ENCODE peak calls at places on chromosome 3, in five cellular contexts. I, U, F, M and B are unnamed samples.
A peak's percentile ranks its signal among the peaks of the same experiment; 100 is the strongest.

GRCh38 chr3:36373084-36373483 is 7.2 kb upstream of the STAC start:
- DNase-seq in I (no peak), U (peak; percentile 7), F (no peak), M (no peak), B (no peak)

GRCh38 chr3:61828158-61828874 is 266.9 kb downstream of the PTPRG start:
- DNase-seq in I (no peak), U (no peak), F (no peak), M (no peak), B (no peak)

GRCh38 chr3:39529551-39529950 is 62.1 kb downstream of the MOBP start:
- DNase-seq in I (no peak), U (no peak), F (no peak), M (no peak), B (no peak)

GRCh38 chr3:169665264-169666078 is 2.0 kb upstream of the MECOM start:
- DNase-seq in I (no peak), U (no peak), F (peak; percentile 12), M (peak; percentile 50), B (no peak)

GRCh38 chr3:55489804-55490132 is 2.7 kb upstream of the WNT5A start:
- DNase-seq in I (no peak), U (no peak), F (no peak), M (peak; percentile 72), B (no peak)

GRCh38 chr3:116939550-116939949 is 230.0 kb downstream of the TUSC7 start:
- DNase-seq in I (no peak), U (no peak), F (no peak), M (no peak), B (no peak)

GRCh38 chr3:79052054-79052681 is 715.6 kb downstream of the ROBO1 start:
- DNase-seq in I (peak; percentile 40), U (no peak), F (no peak), M (peak; percentile 56), B (no peak)

GRCh38 chr3:72820405-72820804 is 27.8 kb downstream of the SHQ1 start:
- DNase-seq in I (no peak), U (peak; percentile 58), F (no peak), M (no peak), B (no peak)

GRCh38 chr3:64268926-64269325 is 43.7 kb upstream of the PRICKLE2 start:
- DNase-seq in I (no peak), U (no peak), F (no peak), M (no peak), B (no peak)

GRCh38 chr3:58581328-58582091 is 4.3 kb upstream of the FAM107A start:
- DNase-seq in I (no peak), U (no peak), F (no peak), M (peak; percentile 62), B (no peak)

GRCh38 chr3:153442799-153443487 is 280.9 kb downstream of the RAP2B start:
- DNase-seq in I (no peak), U (no peak), F (no peak), M (no peak), B (no peak)

GRCh38 chr3:8280161-8280560 is 221.5 kb upstream of the LMCD1 start:
- DNase-seq in I (no peak), U (no peak), F (no peak), M (no peak), B (no peak)

GRCh38 chr3:12318758-12319621 is 30.1 kb downstream of the PPARG start:
- DNase-seq in I (no peak), U (no peak), F (no peak), M (no peak), B (no peak)

GRCh38 chr3:79081285-79081684 is 686.5 kb downstream of the ROBO1 start:
- DNase-seq in I (peak; percentile 35), U (no peak), F (no peak), M (no peak), B (no peak)

GRCh38 chr3:187136936-187137335 is 2.4 kb downstream of the RPL39L start:
- DNase-seq in I (no peak), U (peak; percentile 74), F (no peak), M (no peak), B (no peak)
- TF ChIP-seq MAFK in I (no peak), U (no peak), F (no peak), M (no peak), B (no peak)

GRCh38 chr3:101729586-101729985 is 5.2 kb downstream of the CEP97 start:
- DNase-seq in I (no peak), U (no peak), F (no peak), M (no peak), B (no peak)

GRCh38 chr3:101735833-101736232 is 11.4 kb downstream of the CEP97 start:
- DNase-seq in I (no peak), U (no peak), F (no peak), M (no peak), B (no peak)

GRCh38 chr3:101730839-101731238 is 6.4 kb downstream of the CEP97 start:
- DNase-seq in I (no peak), U (no peak), F (peak; percentile 12), M (no peak), B (no peak)

GRCh38 chr3:101732240-101732641 is 7.8 kb downstream of the CEP97 start:
- DNase-seq in I (no peak), U (no peak), F (no peak), M (no peak), B (no peak)
- TF ChIP-seq MAFK in I (no peak), U (no peak), F (no peak), M (no peak), B (no peak)

GRCh38 chr3:197302696-197303341 is 4.4 kb upstream of the DLG1 start:
- DNase-seq in I (peak; percentile 12), U (peak; percentile 52), F (no peak), M (no peak), B (no peak)

GRCh38 chr3:197306374-197307086 is 8.1 kb upstream of the DLG1 start:
- DNase-seq in I (peak; percentile 77), U (peak; percentile 90), F (no peak), M (no peak), B (no peak)

GRCh38 chr3:197302033-197302432 is 3.6 kb upstream of the DLG1 start:
- DNase-seq in I (no peak), U (no peak), F (no peak), M (no peak), B (no peak)

GRCh38 chr3:197305854-197306253 is 7.4 kb upstream of the DLG1 start:
- DNase-seq in I (no peak), U (peak; percentile 93), F (no peak), M (no peak), B (no peak)

DNA sequence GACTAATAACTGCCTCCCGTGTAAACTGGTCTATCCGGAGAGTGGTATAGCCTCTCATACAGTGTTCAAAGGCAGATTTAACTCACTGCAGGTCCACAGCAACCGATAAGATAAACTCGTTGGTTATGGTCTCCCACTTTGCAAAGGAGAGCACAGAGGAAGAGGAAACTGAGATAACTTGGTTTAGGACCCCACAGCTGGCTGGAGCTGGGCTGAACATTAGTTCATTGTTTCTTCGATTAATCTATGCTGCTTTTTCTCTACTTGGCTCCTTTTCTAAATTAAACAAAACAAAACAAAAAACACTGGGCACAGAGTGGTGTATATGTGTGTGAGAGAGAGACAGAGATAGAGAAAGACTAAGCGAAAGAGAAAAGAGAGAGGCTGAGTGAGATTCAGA is 5.0 kb upstream of the DLG1 start:
- DNase-seq in I (no peak), U (no peak), F (no peak), M (no peak), B (no peak)
- TF ChIP-seq MAFK in I (no peak), U (no peak), F (no peak), M (no peak), B (no peak)

DNA sequence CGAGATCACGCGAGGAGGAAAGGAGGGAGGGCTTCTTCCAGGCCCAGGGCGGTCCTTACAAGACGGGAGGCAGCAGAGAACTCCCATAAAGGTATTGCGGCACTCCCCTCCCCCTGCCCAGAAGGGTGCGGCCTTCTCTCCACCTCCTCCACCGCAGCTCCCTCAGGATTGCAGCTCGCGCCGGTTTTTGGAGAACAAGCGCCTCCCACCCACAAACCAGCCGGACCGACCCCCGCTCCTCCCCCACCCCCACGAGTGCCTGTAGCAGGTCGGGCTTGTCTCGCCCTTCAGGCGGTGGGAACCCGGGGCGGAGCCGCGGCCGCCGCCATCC is 1.1 kb upstream of the SETD5 start:
- DNase-seq in I (no peak), U (peak; percentile 96), F (peak; percentile 84), M (no peak), B (peak; percentile 97)
- TF ChIP-seq MAFK in I (no peak), U (no peak), F (no peak), M (no peak), B (no peak)

DNA sequence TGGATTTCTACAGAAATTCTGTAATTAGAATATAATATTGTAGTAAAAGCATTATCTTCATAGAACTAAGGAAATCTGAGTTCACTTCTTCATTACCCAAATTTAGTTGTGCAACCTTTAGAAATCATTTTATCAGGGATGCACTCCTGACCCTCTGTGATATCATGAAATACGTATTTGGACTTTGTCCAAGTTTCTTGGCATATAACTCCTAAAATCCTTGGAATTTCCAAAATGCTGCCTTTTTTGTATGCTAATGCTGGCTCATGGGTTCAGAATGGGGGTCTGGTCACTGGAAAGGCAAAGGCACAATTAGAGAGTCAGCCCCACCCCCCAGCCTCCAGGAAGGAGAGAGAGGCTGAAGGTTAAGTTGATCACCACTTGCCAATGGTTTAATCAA is 217.4 kb downstream of the TP63 start:
- DNase-seq in I (no peak), U (no peak), F (no peak), M (no peak), B (no peak)
- TF ChIP-seq MAFK in I (no peak), U (no peak), F (no peak), M (no peak), B (no peak)

DNA sequence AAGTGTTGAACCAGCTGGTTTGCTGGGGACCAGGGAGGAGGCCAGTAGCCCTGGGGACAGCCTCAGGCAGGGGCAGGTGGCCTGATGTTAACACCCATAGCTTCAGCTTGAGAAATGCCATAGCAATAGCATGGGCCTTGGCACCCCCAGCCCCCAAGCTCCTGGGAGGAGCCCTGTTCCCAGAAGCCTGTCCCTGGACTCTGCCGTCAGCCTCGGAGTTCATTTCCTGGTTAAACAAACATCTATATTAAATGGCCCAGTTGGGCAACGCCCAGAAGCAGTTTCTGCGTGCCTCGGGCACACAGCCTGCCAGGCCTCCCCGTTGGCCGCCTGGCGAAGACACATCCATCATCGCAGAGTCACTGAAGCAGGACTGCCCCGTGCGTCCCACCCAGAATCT is 58.2 kb downstream of the FGD5 start:
- DNase-seq in I (no peak), U (no peak), F (no peak), M (no peak), B (peak; percentile 76)
- TF ChIP-seq MAFK in I (no peak), U (no peak), F (no peak), M (no peak), B (no peak)

GRCh38 chr3:56929809-56930615 is 128.3 kb upstream of the ARHGEF3 start:
- DNase-seq in I (no peak), U (no peak), F (no peak), M (no peak), B (no peak)

GRCh38 chr3:56930706-56931105 is 129.0 kb upstream of the ARHGEF3 start:
- DNase-seq in I (no peak), U (no peak), F (no peak), M (no peak), B (no peak)

GRCh38 chr3:56928379-56929068 is 126.8 kb upstream of the ARHGEF3 start:
- DNase-seq in I (peak; percentile 25), U (no peak), F (no peak), M (no peak), B (no peak)

GRCh38 chr3:56923546-56924224 is 121.9 kb upstream of the ARHGEF3 start:
- DNase-seq in I (no peak), U (peak; percentile 35), F (no peak), M (no peak), B (peak; percentile 52)

GRCh38 chr3:56926513-56927282 is 124.9 kb upstream of the ARHGEF3 start:
- DNase-seq in I (no peak), U (peak; percentile 31), F (no peak), M (no peak), B (no peak)
- TF ChIP-seq MAFK in I (no peak), U (no peak), F (no peak), M (no peak), B (no peak)